ENCODE peak calls at places on chromosomes 3 and 15, in four cellular contexts. P is osteoblast, K is fibroblast of lung, N is upper lobe of right lung. W is an unnamed sample.
A peak's percentile ranks its signal among the peaks of the same experiment; 100 is the strongest.

GRCh38 chr3:163058190-163058854 is 1561.7 kb downstream of the OTOL1 start:
- DNase-seq in P (no peak), K (peak; percentile 1), N (no peak), W (peak; percentile 54)

GRCh38 chr3:113255100-113255853 is 43.9 kb downstream of the BOC start:
- DNase-seq in P (no peak), K (no peak), N (no peak), W (no peak)

GRCh38 chr15:48678851-48679250 is 33.3 kb upstream of the FBN1 start:
- DNase-seq in P (no peak), K (no peak), N (no peak), W (no peak)

GRCh38 chr15:92449476-92449875 is 55.8 kb downstream of the ST8SIA2 start:
- DNase-seq in P (no peak), K (peak; percentile 84), N (no peak), W (no peak)

GRCh38 chr15:89553632-89554031 is 21.6 kb upstream of the TICRR start:
- DNase-seq in P (no peak), K (no peak), N (no peak), W (no peak)

GRCh38 chr3:65904016-65904415 is 134.7 kb downstream of the MAGI1 start:
- DNase-seq in P (no peak), K (no peak), N (no peak), W (no peak)

GRCh38 chr15:59622289-59622688 is 10.7 kb downstream of the GCNT3 start:
- DNase-seq in P (peak; percentile 92), K (peak; percentile 43), N (no peak), W (peak; percentile 41)

GRCh38 chr15:28885630-28886430 is at the start of gene APBA2:
- DNase-seq in P (peak; percentile 92), K (peak; percentile 50), N (no peak), W (peak; percentile 38)

GRCh38 chr3:194872669-194872977 is 186.9 kb downstream of the FAM43A start:
- DNase-seq in P (no peak), K (peak; percentile 78), N (no peak), W (peak; percentile 35)

GRCh38 chr3:50237133-50237651 is 1.2 kb downstream of the GNAI2 start:
- DNase-seq in P (peak; percentile 93), K (peak; percentile 48), N (no peak), W (peak; percentile 70)

GRCh38 chr3:25428950-25429349 is 887 bp downstream of the RARB start:
- DNase-seq in P (no peak), K (peak; percentile 68), N (no peak), W (no peak)
- TF ChIP-seq CTCF in P (no peak), K (no peak), N (no peak), W (no peak)

DNA sequence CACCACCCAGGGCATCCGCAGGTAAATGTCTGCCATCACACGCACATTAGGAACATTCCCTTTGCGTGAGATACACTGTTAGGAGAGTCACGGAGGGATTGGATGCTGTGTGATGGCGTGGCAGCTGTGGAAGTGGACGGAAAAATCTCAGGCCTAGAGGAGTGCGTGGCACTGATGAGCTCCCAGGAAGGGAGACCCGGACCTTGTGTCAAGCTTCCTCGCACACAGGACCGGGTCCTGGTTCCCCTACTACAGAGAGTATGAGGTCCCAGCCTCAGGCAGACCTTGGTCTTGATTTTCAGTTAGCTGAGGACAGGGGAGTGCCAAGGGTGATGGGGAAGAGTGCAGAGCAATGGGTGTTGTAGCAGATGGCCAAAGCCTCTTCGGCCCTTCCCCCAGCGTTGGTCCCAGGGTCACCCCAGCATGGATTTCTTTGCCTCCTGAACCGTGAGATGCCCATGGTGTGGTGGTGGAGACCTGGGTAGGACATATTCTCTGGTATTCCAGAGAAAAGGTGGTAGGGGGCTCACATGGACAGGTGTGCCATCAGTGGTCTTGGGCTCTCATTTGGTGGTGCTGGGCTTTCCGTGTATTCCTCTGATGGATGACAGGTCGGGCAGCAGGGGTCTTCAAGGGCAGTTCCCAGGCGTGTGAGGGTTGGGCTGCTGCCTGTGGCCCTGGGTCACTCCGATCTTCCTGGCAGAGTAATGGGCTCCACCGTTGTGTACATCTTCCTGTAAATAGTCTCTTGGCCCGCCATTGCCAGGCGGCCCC is 105.1 kb downstream of the SNRPN start:
- DNase-seq in P (peak; percentile 42), K (no peak), N (peak; percentile 32), W (no peak)
- H3K4me3 ChIP-seq in P (no peak overlapping the region), K (no peak overlapping the region), N (no peak overlapping the region), W (no peak overlapping the region)

GRCh38 chr3:62211675-62212429 is 161.5 kb downstream of the FEZF2 start:
- DNase-seq in P (no peak), K (no peak), N (no peak), W (no peak)
- TF ChIP-seq CTCF in P (peak; percentile 35), K (peak; percentile 18), N (no peak), W (no peak)

DNA sequence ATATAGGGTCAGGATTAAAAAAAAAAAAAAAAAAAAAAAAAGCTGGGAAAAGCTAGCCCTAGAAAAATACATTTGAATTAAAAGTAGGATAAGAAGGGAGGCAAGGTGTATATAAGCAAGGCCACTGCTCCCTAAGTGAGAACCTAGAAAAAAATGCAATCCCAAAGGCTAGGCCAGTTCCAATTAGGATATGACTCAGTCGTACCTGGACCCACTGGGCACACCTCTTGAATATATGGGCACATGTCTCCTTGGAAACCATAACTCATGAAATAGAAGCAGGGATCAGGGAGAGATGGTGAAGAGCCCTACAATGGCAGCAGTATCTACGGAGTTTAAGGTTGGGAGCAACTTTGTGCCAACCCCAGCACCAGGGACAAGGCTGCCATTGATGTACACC is 314.1 kb upstream of the IL12A start:
- DNase-seq in P (no peak), K (no peak), N (no peak), W (no peak)
- H3K4me3 ChIP-seq in P (no peak overlapping the region), K (no peak overlapping the region), N (no peak overlapping the region), W (no peak overlapping the region)

GRCh38 chr3:169618894-169619792 is 44.4 kb downstream of the MECOM start:
- DNase-seq in P (no peak), K (no peak), N (no peak), W (no peak)

GRCh38 chr3:169623971-169624370 is 39.5 kb downstream of the MECOM start:
- DNase-seq in P (no peak), K (no peak), N (no peak), W (no peak)

GRCh38 chr3:169624533-169624972 is 39.0 kb downstream of the MECOM start:
- DNase-seq in P (no peak), K (peak; percentile 21), N (no peak), W (peak; percentile 6)

GRCh38 chr3:169615833-169616232 is 47.7 kb downstream of the MECOM start:
- DNase-seq in P (no peak), K (no peak), N (no peak), W (no peak)

DNA sequence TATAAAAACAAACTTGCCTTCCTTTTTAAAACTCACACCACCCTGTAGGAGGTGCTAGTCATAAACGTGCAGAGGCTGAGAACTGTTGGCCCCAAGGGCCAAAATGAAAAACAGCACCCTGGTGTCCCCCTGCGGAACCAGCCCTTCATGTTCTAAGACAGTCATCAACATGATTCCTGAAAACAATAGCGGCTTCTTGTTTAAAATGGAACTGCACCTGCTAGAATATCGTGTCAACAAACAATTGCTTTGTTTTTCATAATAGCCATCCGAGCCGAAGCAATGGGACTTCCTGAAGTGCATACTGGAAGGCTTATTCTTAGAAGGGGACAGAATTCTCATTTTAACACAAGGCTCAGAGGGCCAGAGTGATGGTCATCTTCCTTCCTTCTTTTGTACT is 43.7 kb downstream of the MECOM start:
- DNase-seq in P (no peak), K (no peak), N (no peak), W (no peak)
- TF ChIP-seq CTCF in P (no peak), K (peak; percentile 3), N (no peak), W (no peak)

GRCh38 chr3:2375371-2375770 is 276.7 kb downstream of the CNTN4 start:
- DNase-seq in P (no peak), K (no peak), N (no peak), W (no peak)
- H3K4me3 ChIP-seq in P (no peak overlapping the region), K (no peak overlapping the region), N (no peak overlapping the region), W (no peak overlapping the region)

DNA sequence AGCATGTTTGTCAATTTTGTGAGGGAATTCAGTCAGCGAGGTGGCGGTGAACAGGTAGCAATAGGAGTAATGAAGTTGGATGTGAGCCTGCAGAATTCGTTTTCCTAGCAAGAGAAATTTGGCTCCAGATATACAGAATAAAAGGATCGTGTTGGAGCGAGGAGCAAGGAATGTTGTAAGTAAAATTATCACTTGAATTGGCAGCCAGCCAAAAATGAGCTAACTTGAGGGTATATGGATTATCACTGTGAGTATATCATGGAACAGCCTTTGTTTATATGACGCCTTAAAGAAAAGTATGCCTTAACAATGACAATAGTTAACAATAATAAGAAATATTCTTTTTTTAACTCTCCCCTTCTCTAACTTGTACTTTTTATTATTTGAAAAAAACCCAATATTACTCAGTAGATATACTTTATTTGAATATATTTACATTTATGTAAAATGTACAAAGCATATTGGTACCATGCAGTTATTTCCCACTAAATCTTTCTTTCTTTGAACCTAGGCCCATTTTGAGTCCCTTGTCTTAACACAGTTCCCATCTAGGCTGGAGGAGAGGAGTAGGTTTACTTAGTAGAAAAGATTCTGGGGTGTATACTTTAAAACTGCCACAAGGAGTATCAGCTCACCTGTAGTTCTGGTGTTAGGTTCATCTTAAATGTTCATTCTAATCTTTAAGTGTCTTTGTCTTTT is 29.3 kb downstream of the EPHA6 start:
- DNase-seq in P (no peak), K (no peak), N (no peak), W (peak; percentile 1)
- TF ChIP-seq CTCF in P (no peak), K (no peak), N (no peak), W (no peak)

DNA sequence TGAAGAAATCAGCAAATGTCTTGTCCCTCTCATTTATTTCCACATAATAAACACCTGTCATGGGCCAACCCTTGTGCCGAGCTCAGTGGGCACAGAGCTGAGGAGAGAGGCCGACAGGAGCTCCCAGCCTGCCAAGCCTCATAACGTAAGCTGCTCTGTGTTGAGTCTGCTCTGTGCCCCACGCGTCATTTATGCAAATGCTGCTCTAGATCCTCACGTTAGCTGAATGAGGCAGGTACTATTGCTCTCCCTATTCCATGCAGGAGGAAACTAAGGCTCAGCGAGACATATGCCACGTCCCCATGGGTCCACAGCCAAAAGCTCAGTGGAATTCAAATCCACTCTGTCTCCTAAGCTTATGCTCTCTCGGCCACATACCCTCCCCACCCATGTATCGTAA is 41.5 kb downstream of the EFCAB12 start:
- DNase-seq in P (no peak), K (no peak), N (no peak), W (no peak)
- H3K4me3 ChIP-seq in P (no peak overlapping the region), K (no peak overlapping the region), N (no peak overlapping the region), W (no peak overlapping the region)

W was measured in cardiac fibroblast.